ENCODE peak calls at places on chromosomes 4 and X, in four cellular contexts. Y, N, J and T are unnamed samples.

GRCh38 chr4:85127653-85128052 is 161.2 kb upstream of the WDFY3 start:
- DNase-seq in J (peak; percentile 60), N (no peak), Y (peak; percentile 88), T (peak; percentile 92)

GRCh38 chr4:6229671-6230501 is 29.5 kb upstream of the JAKMIP1 start:
- DNase-seq in Y (peak; percentile 15), N (no peak), J (no peak), T (peak; percentile 26)

GRCh38 chrX:107445636-107446035 is 3.8 kb upstream of the FRMPD3 start:
- DNase-seq in Y (no peak), J (no peak), N (no peak), T (peak; percentile 71)

GRCh38 chr4:47084111-47084510 is 52.7 kb downstream of the GABRB1 start:
- DNase-seq in Y (no peak), J (no peak), N (no peak), T (no peak)

GRCh38 chr4:26263165-26263564 is 57.6 kb upstream of the RBPJ start:
- DNase-seq in Y (peak; percentile 65), N (no peak), J (peak; percentile 52), T (peak; percentile 63)

GRCh38 chrX:56792270-56793111 is 63.4 kb downstream of the NBDY start:
- DNase-seq in J (no peak), N (no peak), Y (no peak), T (peak; percentile 13)

GRCh38 chr4:2241003-2241402 is 918 bp downstream of the HAUS3 start:
- DNase-seq in Y (no peak), J (no peak), N (no peak), T (no peak)

GRCh38 chrX:153805436-153805835 is 11.0 kb downstream of the SSR4 start:
- DNase-seq in N (no peak), Y (no peak), J (no peak), T (no peak)

GRCh38 chr4:8906991-8907595 is 35.5 kb upstream of the HMX1 start:
- DNase-seq in Y (peak; percentile 15), J (no peak), N (no peak), T (peak; percentile 24)